ENCODE peak calls at places on chromosomes 6 and 20, in nine cellular contexts. One of them, this sample, is unnamed.

GRCh38 chr6:104987218-104987617 is 30.3 kb downstream of the LIN28B start:
- DNase-seq in colonic mucosa: no peak
- DNase-seq in AG04450: no peak
- DNase-seq in endodermal cell: no peak
- DNase-seq in CD8-positive, alpha-beta T cell: no peak
- DNase-seq in cardiac muscle cell: no peak
- DNase-seq in fibroblast of lung: no peak
- DNase-seq in PC-3: no peak
- DNase-seq in adrenal gland: no peak
- DNase-seq in this sample: no peak

GRCh38 chr6:27428966-27429365 is 40.4 kb downstream of the ZNF391 start:
- DNase-seq in colonic mucosa: no peak
- DNase-seq in AG04450: no peak
- DNase-seq in endodermal cell: no peak
- DNase-seq in CD8-positive, alpha-beta T cell: no peak
- DNase-seq in cardiac muscle cell: no peak
- DNase-seq in fibroblast of lung: no peak
- DNase-seq in PC-3: no peak
- DNase-seq in adrenal gland: no peak
- DNase-seq in this sample: no peak

GRCh38 chr6:74091133-74091793 is 395.3 kb downstream of the CD109 start:
- DNase-seq in colonic mucosa: no peak
- DNase-seq in AG04450: no peak
- DNase-seq in endodermal cell: no peak
- DNase-seq in CD8-positive, alpha-beta T cell: no peak
- DNase-seq in cardiac muscle cell: peak; percentile 58
- DNase-seq in fibroblast of lung: peak; percentile 25
- DNase-seq in PC-3: peak; percentile 58
- DNase-seq in adrenal gland: peak; percentile 2
- DNase-seq in this sample: peak; percentile 45

GRCh38 chr6:144321839-144322591 is 36.9 kb downstream of the UTRN start:
- DNase-seq in colonic mucosa: no peak
- DNase-seq in AG04450: no peak
- DNase-seq in endodermal cell: peak; percentile 71
- DNase-seq in CD8-positive, alpha-beta T cell: no peak
- DNase-seq in cardiac muscle cell: no peak
- DNase-seq in fibroblast of lung: peak; percentile 49
- DNase-seq in PC-3: peak; percentile 68
- DNase-seq in adrenal gland: no peak
- DNase-seq in this sample: no peak

GRCh38 chr6:105733556-105734162 is 330.8 kb upstream of the PREP start:
- DNase-seq in colonic mucosa: no peak
- DNase-seq in AG04450: no peak
- DNase-seq in endodermal cell: no peak
- DNase-seq in CD8-positive, alpha-beta T cell: no peak
- DNase-seq in cardiac muscle cell: peak; percentile 8
- DNase-seq in fibroblast of lung: peak; percentile 40
- DNase-seq in PC-3: peak; percentile 55
- DNase-seq in adrenal gland: no peak
- DNase-seq in this sample: peak; percentile 8

GRCh38 chr6:108476381-108476780 is 84.3 kb upstream of the FOXO3 start:
- DNase-seq in colonic mucosa: no peak
- DNase-seq in AG04450: no peak
- DNase-seq in endodermal cell: no peak
- DNase-seq in CD8-positive, alpha-beta T cell: no peak
- DNase-seq in cardiac muscle cell: no peak
- DNase-seq in fibroblast of lung: no peak
- DNase-seq in PC-3: no peak
- DNase-seq in adrenal gland: no peak
- DNase-seq in this sample: no peak

GRCh38 chr6:97361286-97361685 is 78.3 kb upstream of the MMS22L start:
- DNase-seq in colonic mucosa: no peak
- DNase-seq in AG04450: no peak
- DNase-seq in endodermal cell: no peak
- DNase-seq in CD8-positive, alpha-beta T cell: no peak
- DNase-seq in cardiac muscle cell: no peak
- DNase-seq in fibroblast of lung: no peak
- DNase-seq in PC-3: peak; percentile 39
- DNase-seq in adrenal gland: no peak
- DNase-seq in this sample: no peak

GRCh38 chr6:154448448-154449096 is 61.9 kb downstream of the CNKSR3 start:
- DNase-seq in colonic mucosa: no peak
- DNase-seq in AG04450: peak; percentile 86
- DNase-seq in endodermal cell: no peak
- DNase-seq in CD8-positive, alpha-beta T cell: no peak
- DNase-seq in cardiac muscle cell: peak; percentile 47
- DNase-seq in fibroblast of lung: peak; percentile 94
- DNase-seq in PC-3: no peak
- DNase-seq in adrenal gland: no peak
- DNase-seq in this sample: no peak

GRCh38 chr6:48916523-48917050 is 546.5 kb downstream of the MMUT start:
- DNase-seq in colonic mucosa: no peak
- DNase-seq in AG04450: no peak
- DNase-seq in endodermal cell: no peak
- DNase-seq in CD8-positive, alpha-beta T cell: no peak
- DNase-seq in cardiac muscle cell: no peak
- DNase-seq in fibroblast of lung: no peak
- DNase-seq in PC-3: peak; percentile 92
- DNase-seq in adrenal gland: no peak
- DNase-seq in this sample: no peak

GRCh38 chr6:158835616-158836221 is 16.6 kb upstream of the EZR start:
- DNase-seq in colonic mucosa: peak; percentile 76
- DNase-seq in AG04450: no peak
- DNase-seq in endodermal cell: peak; percentile 88
- DNase-seq in CD8-positive, alpha-beta T cell: no peak
- DNase-seq in cardiac muscle cell: no peak
- DNase-seq in fibroblast of lung: no peak
- DNase-seq in PC-3: no peak
- DNase-seq in adrenal gland: no peak
- DNase-seq in this sample: no peak

GRCh38 chr6:15483060-15483459 is 179.8 kb downstream of the DTNBP1 start:
- DNase-seq in colonic mucosa: no peak
- DNase-seq in AG04450: no peak
- DNase-seq in endodermal cell: no peak
- DNase-seq in CD8-positive, alpha-beta T cell: no peak
- DNase-seq in cardiac muscle cell: no peak
- DNase-seq in fibroblast of lung: no peak
- DNase-seq in PC-3: peak; percentile 43
- DNase-seq in adrenal gland: no peak
- DNase-seq in this sample: no peak

GRCh38 chr6:119061215-119061614 is 17.2 kb downstream of the FAM184A start:
- DNase-seq in colonic mucosa: no peak
- DNase-seq in AG04450: no peak
- DNase-seq in endodermal cell: no peak
- DNase-seq in CD8-positive, alpha-beta T cell: no peak
- DNase-seq in cardiac muscle cell: no peak
- DNase-seq in fibroblast of lung: no peak
- DNase-seq in PC-3: no peak
- DNase-seq in adrenal gland: peak; percentile 38
- DNase-seq in this sample: no peak

GRCh38 chr20:50110141-50111047 is 2.6 kb downstream of the UBE2V1 start:
- DNase-seq in colonic mucosa: peak; percentile 58
- DNase-seq in AG04450: no peak
- DNase-seq in endodermal cell: no peak
- DNase-seq in CD8-positive, alpha-beta T cell: peak; percentile 9
- DNase-seq in cardiac muscle cell: no peak
- DNase-seq in fibroblast of lung: peak; percentile 79
- DNase-seq in PC-3: peak; percentile 91
- DNase-seq in adrenal gland: peak; percentile 31
- DNase-seq in this sample: no peak

GRCh38 chr6:119035459-119035858 is 43.0 kb downstream of the FAM184A start:
- DNase-seq in colonic mucosa: no peak
- DNase-seq in AG04450: no peak
- DNase-seq in endodermal cell: peak; percentile 79
- DNase-seq in CD8-positive, alpha-beta T cell: no peak
- DNase-seq in cardiac muscle cell: no peak
- DNase-seq in fibroblast of lung: no peak
- DNase-seq in PC-3: no peak
- DNase-seq in adrenal gland: no peak
- DNase-seq in this sample: no peak

GRCh38 chr6:127897437-127897836 is 3.4 kb downstream of the THEMIS start:
- DNase-seq in colonic mucosa: no peak
- DNase-seq in AG04450: no peak
- DNase-seq in endodermal cell: no peak
- DNase-seq in CD8-positive, alpha-beta T cell: no peak
- DNase-seq in cardiac muscle cell: no peak
- DNase-seq in fibroblast of lung: peak; percentile 2
- DNase-seq in PC-3: no peak
- DNase-seq in adrenal gland: no peak
- DNase-seq in this sample: no peak

DNA sequence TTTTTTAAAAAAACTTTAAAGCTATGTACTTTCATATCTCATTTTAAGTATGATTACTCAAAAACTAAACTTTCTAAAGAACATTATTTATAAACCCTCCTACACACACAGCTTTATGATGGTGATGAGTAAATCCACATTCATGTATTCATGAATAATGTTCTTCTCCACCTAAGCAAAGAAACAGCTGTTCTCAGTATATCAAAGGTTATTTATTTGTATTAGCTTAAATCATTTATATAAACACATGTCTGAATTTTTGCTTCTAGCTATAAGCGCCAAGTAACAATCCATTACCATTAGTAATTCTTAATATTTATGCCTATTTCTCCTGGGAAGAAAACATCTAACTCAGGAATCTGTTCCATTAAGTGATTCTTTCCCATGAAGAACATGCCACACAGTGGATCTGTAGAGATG is 63.3 kb downstream of the SMLR1 start:
- DNase-seq in colonic mucosa: no peak
- DNase-seq in AG04450: peak; percentile 77
- DNase-seq in endodermal cell: no peak
- DNase-seq in CD8-positive, alpha-beta T cell: no peak
- DNase-seq in cardiac muscle cell: no peak
- DNase-seq in fibroblast of lung: peak; percentile 86
- DNase-seq in PC-3: peak; percentile 11
- DNase-seq in adrenal gland: no peak
- DNase-seq in this sample: no peak
- H3K27ac ChIP-seq in colonic mucosa: no peak overlapping the region
- H3K27ac ChIP-seq in AG04450: no peak overlapping the region
- H3K27ac ChIP-seq in endodermal cell: no peak overlapping the region
- H3K27ac ChIP-seq in CD8-positive, alpha-beta T cell: no peak overlapping the region
- H3K27ac ChIP-seq in cardiac muscle cell: no peak overlapping the region
- H3K27ac ChIP-seq in fibroblast of lung: no peak overlapping the region
- H3K27ac ChIP-seq in PC-3: no peak overlapping the region
- H3K27ac ChIP-seq in adrenal gland: no peak overlapping the region
- H3K27ac ChIP-seq in this sample: no peak overlapping the region

DNA sequence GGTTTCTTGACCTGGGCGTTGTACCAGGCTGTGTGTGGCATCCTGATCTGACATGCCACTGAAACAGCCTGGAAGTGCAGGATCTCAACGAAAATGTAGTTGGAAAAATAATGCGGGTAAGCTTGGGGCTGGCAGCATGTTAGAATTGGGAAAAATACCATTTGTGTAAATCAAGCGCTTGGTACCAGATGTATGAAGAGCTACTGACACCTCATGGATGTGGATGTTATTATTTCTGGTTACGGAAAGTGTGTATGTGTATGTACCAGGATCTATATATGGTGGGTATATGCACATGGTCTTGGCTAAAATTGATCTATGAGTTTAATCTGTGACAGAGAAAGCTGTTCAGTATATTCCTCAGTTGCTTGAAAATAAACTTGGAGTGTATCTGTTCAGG is 22.7 kb downstream of the HIVEP1 start:
- DNase-seq in colonic mucosa: no peak
- DNase-seq in AG04450: no peak
- DNase-seq in endodermal cell: no peak
- DNase-seq in CD8-positive, alpha-beta T cell: no peak
- DNase-seq in cardiac muscle cell: no peak
- DNase-seq in fibroblast of lung: no peak
- DNase-seq in PC-3: no peak
- DNase-seq in adrenal gland: no peak
- DNase-seq in this sample: no peak
- TF ChIP-seq CTCF in colonic mucosa: no peak
- TF ChIP-seq CTCF in AG04450: no peak
- TF ChIP-seq CTCF in endodermal cell: no peak
- TF ChIP-seq CTCF in CD8-positive, alpha-beta T cell: no peak
- TF ChIP-seq CTCF in cardiac muscle cell: no peak
- TF ChIP-seq CTCF in fibroblast of lung: no peak
- TF ChIP-seq CTCF in PC-3: peak; percentile 29
- TF ChIP-seq CTCF in adrenal gland: no peak
- TF ChIP-seq CTCF in this sample: no peak

GRCh38 chr6:12160350-12160749 is 129.8 kb upstream of the EDN1 start:
- DNase-seq in colonic mucosa: no peak
- DNase-seq in AG04450: no peak
- DNase-seq in endodermal cell: no peak
- DNase-seq in CD8-positive, alpha-beta T cell: no peak
- DNase-seq in cardiac muscle cell: no peak
- DNase-seq in fibroblast of lung: peak; percentile 81
- DNase-seq in PC-3: no peak
- DNase-seq in adrenal gland: peak; percentile 48
- DNase-seq in this sample: no peak
- H3K27ac ChIP-seq in colonic mucosa: no peak overlapping the region
- H3K27ac ChIP-seq in AG04450: no peak overlapping the region
- H3K27ac ChIP-seq in endodermal cell: no peak overlapping the region
- H3K27ac ChIP-seq in CD8-positive, alpha-beta T cell: no peak overlapping the region
- H3K27ac ChIP-seq in cardiac muscle cell: no peak overlapping the region
- H3K27ac ChIP-seq in fibroblast of lung: no peak overlapping the region
- H3K27ac ChIP-seq in PC-3: no peak overlapping the region
- H3K27ac ChIP-seq in adrenal gland: no peak overlapping the region
- H3K27ac ChIP-seq in this sample: no peak overlapping the region

DNA sequence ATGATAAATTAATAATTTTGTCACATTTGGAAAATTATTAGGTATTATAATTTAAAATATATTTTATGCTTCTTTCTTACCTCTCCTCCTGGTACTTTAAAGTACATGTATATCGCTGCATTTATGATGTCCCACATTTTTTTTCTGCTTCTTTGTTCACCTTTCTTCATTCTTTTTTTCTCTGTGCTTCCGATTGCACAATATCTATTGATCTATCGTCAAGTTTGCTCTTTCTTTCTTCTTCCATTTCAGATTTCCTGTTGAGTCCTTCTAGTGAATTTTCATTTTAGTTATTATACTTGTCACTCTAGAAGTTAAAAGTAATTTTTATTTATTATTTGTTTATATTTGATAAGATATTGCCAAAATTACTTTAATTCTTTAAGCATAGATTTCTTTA is 441.0 kb upstream of the HS3ST5 start:
- DNase-seq in colonic mucosa: no peak
- DNase-seq in AG04450: no peak
- DNase-seq in endodermal cell: no peak
- DNase-seq in CD8-positive, alpha-beta T cell: no peak
- DNase-seq in cardiac muscle cell: no peak
- DNase-seq in fibroblast of lung: no peak
- DNase-seq in PC-3: no peak
- DNase-seq in adrenal gland: no peak
- DNase-seq in this sample: no peak
- TF ChIP-seq CTCF in colonic mucosa: no peak
- TF ChIP-seq CTCF in AG04450: no peak
- TF ChIP-seq CTCF in endodermal cell: no peak
- TF ChIP-seq CTCF in CD8-positive, alpha-beta T cell: no peak
- TF ChIP-seq CTCF in cardiac muscle cell: no peak
- TF ChIP-seq CTCF in fibroblast of lung: no peak
- TF ChIP-seq CTCF in PC-3: no peak
- TF ChIP-seq CTCF in adrenal gland: no peak
- TF ChIP-seq CTCF in this sample: no peak